ENCODE peak calls at places on chromosomes 3 and 15, in ten cellular contexts. I is naive thymus-derived CD4-positive, alpha-beta T cell; P is right cardiac atrium; T is esophagus squamous epithelium; U is left lung; G is gastrocnemius medialis; Z is pancreas; S is mesendoderm; W is brain microvascular endothelial cell; D is psoas muscle. N is an unnamed sample. For H3K27me3, the result is how much of the 10 kb centered on the place peaks cover.

GRCh38 chr3:144843099-144843498 is 871.5 kb downstream of the DIPK2A start:
- DNase-seq in I (no peak), P (no peak), T (no peak), U (no peak), G (no peak), Z (no peak), S (peak), W (no peak), D (no peak), N (no peak)

GRCh38 chr3:189144645-189145044 is 27.1 kb upstream of the TPRG1 start:
- DNase-seq in I (peak), P (no peak), T (no peak), U (no peak), G (no peak), Z (no peak), S (no peak), W (no peak), D (no peak), N (no peak)

GRCh38 chr3:81726735-81727134 is 34.7 kb downstream of the GBE1 start:
- DNase-seq in I (no peak), P (no peak), T (no peak), U (no peak), G (no peak), Z (no peak), S (no peak), W (peak), D (no peak), N (no peak)

GRCh38 chr3:13028010-13028821 is 45.0 kb downstream of the IQSEC1 start:
- DNase-seq in I (no peak), P (no peak), T (no peak), U (peak), G (no peak), Z (no peak), S (no peak), W (no peak), D (no peak), N (no peak)

GRCh38 chr15:84909782-84910181 is 25.3 kb downstream of the SLC28A1 start:
- DNase-seq in I (no peak), P (peak), T (no peak), U (no peak), G (no peak), Z (no peak), S (no peak), W (no peak), D (no peak), N (no peak)

GRCh38 chr15:68729789-68730201 is 90.9 kb downstream of the ANP32A start:
- DNase-seq in I (no peak), P (peak), T (no peak), U (no peak), G (no peak), Z (no peak), S (no peak), W (no peak), D (no peak), N (no peak)

GRCh38 chr3:168453623-168454022 is 357.9 kb upstream of the GOLIM4 start:
- DNase-seq in I (no peak), P (no peak), T (no peak), U (no peak), G (no peak), Z (no peak), S (no peak), W (no peak), D (no peak), N (no peak)

GRCh38 chr15:59158701-59159034 is 48.0 kb upstream of the LDHAL6B start:
- DNase-seq in I (no peak), P (no peak), T (no peak), U (no peak), G (no peak), Z (no peak), S (no peak), W (no peak), D (no peak), N (no peak)

GRCh38 chr3:11481561-11481960 is 162.2 kb downstream of the VGLL4 start:
- DNase-seq in I (no peak), P (peak), T (no peak), U (no peak), G (no peak), Z (peak), S (no peak), W (no peak), D (no peak), N (no peak)

GRCh38 chr15:40543631-40544294 is 21.1 kb downstream of the CCDC32 start:
- DNase-seq in I (no peak), P (no peak), T (no peak), U (no peak), G (no peak), Z (no peak), S (no peak), W (no peak), D (no peak), N (no peak)

GRCh38 chr15:57329582-57330367 is 46.5 kb upstream of the CGNL1 start:
- DNase-seq in I (no peak), P (peak), T (no peak), U (no peak), G (no peak), Z (no peak), S (no peak), W (no peak), D (no peak), N (no peak)

GRCh38 chr15:55289011-55289572 is 521 bp downstream of the RAB27A start:
- DNase-seq in I (peak), P (peak), T (no peak), U (peak), G (no peak), Z (peak), S (peak), W (no peak), D (peak), N (peak)

GRCh38 chr3:104385421-104385820 is 981.3 kb upstream of the ALCAM start:
- DNase-seq in I (no peak), P (peak), T (no peak), U (no peak), G (no peak), Z (no peak), S (no peak), W (no peak), D (no peak), N (no peak)

GRCh38 chr3:146972726-146973125 is 367.6 kb upstream of the PLSCR5 start:
- DNase-seq in I (no peak), P (no peak), T (no peak), U (no peak), G (no peak), Z (no peak), S (no peak), W (peak), D (no peak), N (no peak)

GRCh38 chr3:161977063-161977462 is 480.5 kb downstream of the OTOL1 start:
- DNase-seq in I (no peak), P (no peak), T (no peak), U (no peak), G (no peak), Z (no peak), S (no peak), W (peak), D (no peak), N (no peak)

GRCh38 chr3:6281662-6282061 is 579.3 kb upstream of the GRM7 start:
- DNase-seq in I (no peak), P (no peak), T (no peak), U (no peak), G (no peak), Z (no peak), S (no peak), W (no peak), D (no peak), N (no peak)

GRCh38 chr3:127822166-127822835 is at the start of gene MGLL:
- DNase-seq in I (no peak), P (peak), T (no peak), U (peak), G (no peak), Z (no peak), S (peak), W (peak), D (peak), N (peak)

GRCh38 chr3:121619691-121620090 is 26.5 kb downstream of the FBXO40 start:
- DNase-seq in I (no peak), P (no peak), T (no peak), U (no peak), G (no peak), Z (no peak), S (no peak), W (no peak), D (no peak), N (no peak)

GRCh38 chr3:187318819-187319616 is 27.5 kb upstream of the MASP1 start:
- DNase-seq in I (peak), P (peak), T (no peak), U (no peak), G (no peak), Z (peak), S (peak), W (peak), D (no peak), N (no peak)

GRCh38 chr3:57706462-57706861 is 13.6 kb upstream of the DENND6A start:
- DNase-seq in I (no peak), P (no peak), T (no peak), U (no peak), G (no peak), Z (no peak), S (no peak), W (peak), D (no peak), N (no peak)

GRCh38 chr3:47266709-47267489 is 15.7 kb downstream of the KIF9 start:
- DNase-seq in I (no peak), P (peak), T (no peak), U (no peak), G (peak), Z (peak), S (no peak), W (peak), D (peak), N (no peak)

GRCh38 chr3:30502742-30503073 is 103.7 kb upstream of the TGFBR2 start:
- DNase-seq in I (no peak), P (no peak), T (no peak), U (no peak), G (no peak), Z (no peak), S (no peak), W (no peak), D (no peak), N (no peak)

GRCh38 chr3:16884748-16885587 is at the start of gene PLCL2:
- DNase-seq in I (peak), P (peak), T (no peak), U (peak), G (no peak), Z (peak), S (peak), W (no peak), D (peak), N (no peak)

GRCh38 chr3:16881896-16882645 is 2.7 kb upstream of the PLCL2 start:
- DNase-seq in I (no peak), P (peak), T (no peak), U (no peak), G (no peak), Z (no peak), S (no peak), W (no peak), D (no peak), N (no peak)

GRCh38 chr3:16884084-16884747 is 539 bp upstream of the PLCL2 start:
- DNase-seq in I (peak), P (peak), T (no peak), U (peak), G (peak), Z (peak), S (peak), W (no peak), D (peak), N (no peak)

GRCh38 chr3:16883726-16884083 is 1.1 kb upstream of the PLCL2 start:
- DNase-seq in I (no peak), P (no peak), T (no peak), U (no peak), G (no peak), Z (no peak), S (peak), W (no peak), D (no peak), N (no peak)

DNA sequence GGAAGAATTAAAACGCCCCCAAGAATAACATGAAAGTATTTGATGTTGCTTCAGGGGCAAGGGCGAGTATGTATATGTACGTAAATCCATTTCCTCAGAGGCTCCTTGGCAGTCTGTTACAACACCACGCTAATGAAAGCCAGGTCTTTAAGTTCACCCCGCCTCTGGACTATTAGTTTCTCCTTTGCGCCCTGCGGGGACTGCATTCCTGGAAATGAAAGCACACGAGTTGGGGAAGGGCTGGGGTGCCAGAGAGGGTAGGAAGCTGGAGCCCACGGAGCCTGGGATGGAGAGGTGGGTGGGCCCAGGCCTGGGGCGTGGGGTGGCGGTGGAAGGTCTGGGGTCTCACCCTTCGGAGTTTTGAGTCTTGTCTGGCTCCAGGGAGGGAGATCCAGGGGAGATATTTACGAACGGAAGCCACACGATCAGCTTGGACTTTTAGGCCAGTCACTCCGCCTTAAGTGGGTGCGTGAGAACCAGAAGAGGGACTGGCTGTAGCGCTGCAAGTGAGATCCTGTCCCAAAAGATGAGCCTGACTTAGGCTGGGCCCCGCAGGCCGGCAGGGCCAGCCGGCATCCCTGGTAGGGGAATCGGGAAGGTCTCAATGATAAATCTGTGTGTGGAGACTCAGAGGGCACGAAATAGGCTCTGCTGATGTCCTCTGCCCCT is 1.6 kb upstream of the PLCL2 start:
- DNase-seq in I (no peak), P (peak), T (no peak), U (peak), G (no peak), Z (no peak), S (peak), W (no peak), D (no peak), N (no peak)
- H3K27me3 ChIP-seq in I (under half), P (under half), T (under half), U (under half), G (under half), Z (under half), S (under half), W (under half), D (under half), N (under half)

DNA sequence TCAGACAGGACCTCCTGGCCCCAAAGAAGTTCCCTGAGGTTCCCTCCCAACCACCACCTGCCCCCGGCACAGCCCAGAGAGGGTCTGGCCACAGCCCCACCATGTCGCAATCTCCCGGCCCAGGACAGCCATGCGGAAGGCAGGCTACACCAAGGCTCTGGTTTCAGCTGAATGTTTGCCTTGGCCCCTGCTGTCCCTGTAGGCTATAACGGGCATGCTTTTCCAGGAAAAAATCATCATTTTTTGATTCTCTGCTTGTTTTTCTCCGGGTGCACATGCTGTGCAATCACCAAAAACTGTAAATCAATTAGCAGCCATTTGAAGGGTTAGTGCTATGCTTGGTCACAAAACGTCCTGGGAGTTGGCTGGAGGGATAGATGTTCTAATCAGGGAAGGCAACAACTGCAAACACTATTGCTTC is 142.7 kb upstream of the IGF1R start:
- DNase-seq in I (no peak), P (peak), T (no peak), U (no peak), G (peak), Z (no peak), S (no peak), W (no peak), D (peak), N (no peak)
- H3K27me3 ChIP-seq in I (under half), P (under half), T (half or more), U (under half), G (under half), Z (under half), S (under half), W (under half), D (under half), N (under half)

GRCh38 chr3:41158947-41159346 is 40.4 kb upstream of the CTNNB1 start:
- DNase-seq in I (no peak), P (no peak), T (no peak), U (no peak), G (no peak), Z (peak), S (no peak), W (no peak), D (no peak), N (no peak)
- H3K27me3 ChIP-seq in I (under half), P (under half), T (under half), U (under half), G (under half), Z (under half), S (under half), W (under half), D (under half), N (under half)

GRCh38 chr3:111726788-111727305 is 131.7 kb upstream of the ZBED2 start:
- DNase-seq in I (no peak), P (no peak), T (no peak), U (no peak), G (no peak), Z (no peak), S (no peak), W (no peak), D (no peak), N (no peak)
- H3K27me3 ChIP-seq in I (under half), P (under half), T (under half), U (under half), G (under half), Z (under half), S (under half), W (under half), D (under half), N (under half)

GRCh38 chr3:72280876-72281275 is 495.9 kb upstream of the PROK2 start:
- DNase-seq in I (no peak), P (no peak), T (no peak), U (no peak), G (no peak), Z (no peak), S (no peak), W (no peak), D (no peak), N (no peak)
- H3K27me3 ChIP-seq in I (under half), P (under half), T (under half), U (under half), G (under half), Z (under half), S (under half), W (under half), D (under half), N (under half)

GRCh38 chr3:124126446-124127017 is 134.6 kb upstream of the ROPN1 start:
- DNase-seq in I (no peak), P (no peak), T (no peak), U (no peak), G (no peak), Z (no peak), S (no peak), W (no peak), D (no peak), N (no peak)
- H3K27me3 ChIP-seq in I (under half), P (under half), T (under half), U (under half), G (under half), Z (under half), S (under half), W (under half), D (under half), N (under half)

GRCh38 chr3:65233561-65233960 is 545.8 kb upstream of the ADAMTS9 start:
- DNase-seq in I (no peak), P (no peak), T (no peak), U (no peak), G (no peak), Z (no peak), S (no peak), W (peak), D (no peak), N (no peak)
- H3K27me3 ChIP-seq in I (under half), P (under half), T (under half), U (under half), G (under half), Z (under half), S (under half), W (under half), D (under half), N (under half)

GRCh38 chr15:83685864-83686263 is 31.9 kb downstream of the ADAMTSL3 start:
- DNase-seq in I (no peak), P (no peak), T (no peak), U (no peak), G (no peak), Z (no peak), S (no peak), W (no peak), D (peak), N (no peak)
- H3K27me3 ChIP-seq in I (under half), P (under half), T (under half), U (under half), G (under half), Z (under half), S (under half), W (under half), D (under half), N (under half)

GRCh38 chr3:9041626-9042025 is 78.4 kb upstream of the RAD18 start:
- DNase-seq in I (no peak), P (no peak), T (no peak), U (no peak), G (no peak), Z (no peak), S (no peak), W (no peak), D (no peak), N (no peak)
- H3K27me3 ChIP-seq in I (under half), P (under half), T (under half), U (under half), G (under half), Z (under half), S (under half), W (under half), D (under half), N (under half)

GRCh38 chr3:38646630-38647029 is 2.9 kb downstream of the SCN5A start:
- DNase-seq in I (peak), P (no peak), T (no peak), U (no peak), G (no peak), Z (no peak), S (peak), W (no peak), D (no peak), N (no peak)
- H3K27me3 ChIP-seq in I (under half), P (under half), T (half or more), U (half or more), G (under half), Z (under half), S (under half), W (under half), D (under half), N (under half)

N was measured in vagina.